ENCODE peak calls at places on chromosomes 16 and 17, in ten cellular contexts. R is right atrium auricular region; E is stimulated activated naive CD4-positive, alpha-beta T cell; T is H9; Y is adrenal gland; S is GM06990; B is stimulated activated CD4-positive, alpha-beta T cell treated with anti-CD3 and anti-CD28 coated beads, Interleukin-2, amount 100 ng/mL, for 24 hours; I is heart right ventricle; M is T47D; W is T-cell. F is an unnamed sample.
A peak's percentile ranks its signal among the peaks of the same experiment; 100 is the strongest.

GRCh38 chr16:85750827-85751641 is at the start of gene C16orf74:
- DNase-seq in R (no peak), E (no peak), T (no peak), Y (no peak), S (peak; percentile 68), B (peak; percentile 39), I (no peak), M (peak; percentile 98), W (no peak), F (peak; percentile 71)

GRCh38 chr17:27974531-27975145 is 67.8 kb upstream of the NLK start:
- DNase-seq in R (no peak), E (no peak), T (no peak), Y (no peak), S (no peak), B (no peak), I (no peak), M (no peak), W (no peak), F (no peak)

GRCh38 chr17:59842901-59843652 is 49.7 kb downstream of the TUBD1 start:
- DNase-seq in R (no peak), E (no peak), T (peak; percentile 37), Y (peak; percentile 65), S (peak; percentile 77), B (peak; percentile 79), I (no peak), M (no peak), W (no peak), F (peak; percentile 52)

GRCh38 chr17:59335685-59336084 is 4.2 kb downstream of the YPEL2 start:
- DNase-seq in R (no peak), E (no peak), T (no peak), Y (no peak), S (no peak), B (no peak), I (no peak), M (no peak), W (no peak), F (no peak)

GRCh38 chr16:46789499-46790414 is 41.2 kb downstream of the C16orf87 start:
- DNase-seq in R (peak; percentile 76), E (peak; percentile 73), T (peak; percentile 92), Y (peak; percentile 84), S (peak; percentile 90), B (peak; percentile 77), I (peak; percentile 73), M (peak; percentile 53), W (peak; percentile 56), F (peak; percentile 85)

GRCh38 chr16:74601131-74601871 is 5.6 kb downstream of the GLG1 start:
- DNase-seq in R (no peak), E (peak; percentile 59), T (no peak), Y (no peak), S (peak; percentile 40), B (peak; percentile 46), I (no peak), M (no peak), W (peak; percentile 63), F (no peak)

GRCh38 chr16:88782454-88783390 is 2.3 kb downstream of the PIEZO1 start:
- DNase-seq in R (no peak), E (no peak), T (no peak), Y (no peak), S (peak; percentile 62), B (peak; percentile 83), I (no peak), M (no peak), W (no peak), F (no peak)

GRCh38 chr17:60439501-60439900 is 17.2 kb downstream of the CHCT1 start:
- DNase-seq in R (no peak), E (no peak), T (no peak), Y (no peak), S (no peak), B (no peak), I (no peak), M (no peak), W (no peak), F (no peak)

GRCh38 chr17:56842577-56842976 is 8.6 kb downstream of the DGKE start:
- DNase-seq in R (no peak), E (no peak), T (no peak), Y (no peak), S (no peak), B (no peak), I (no peak), M (no peak), W (no peak), F (no peak)

GRCh38 chr17:48596735-48597491 is 3.3 kb upstream of the HOXB5 start:
- DNase-seq in R (no peak), E (no peak), T (peak; percentile 75), Y (peak; percentile 66), S (no peak), B (no peak), I (no peak), M (no peak), W (no peak), F (no peak)

GRCh38 chr17:15651583-15652110 is 32.1 kb upstream of the FBXW10B start:
- DNase-seq in R (peak; percentile 98), E (no peak), T (peak; percentile 87), Y (peak; percentile 99), S (peak; percentile 33), B (peak; percentile 39), I (peak; percentile 95), M (peak; percentile 36), W (no peak), F (peak; percentile 83)

GRCh38 chr16:3015865-3016521 is 2.0 kb downstream of the CLDN6 start:
- DNase-seq in R (no peak), E (no peak), T (no peak), Y (no peak), S (no peak), B (no peak), I (no peak), M (no peak), W (no peak), F (no peak)

GRCh38 chr17:79183221-79184158 is 108.9 kb downstream of the ENGASE start:
- DNase-seq in R (no peak), E (no peak), T (peak; percentile 85), Y (no peak), S (peak; percentile 20), B (peak; percentile 28), I (no peak), M (no peak), W (no peak), F (no peak)

F was measured in body of pancreas.